ENCODE peak calls at places on chromosomes 12 and 14, in four cellular contexts. Q is H9, L is IMR-90, M is H1. O is an unnamed sample.

GRCh38 chr14:72904840-72905561 is 11.1 kb upstream of the DPF3 start:
- DNase-seq in Q (peak), L (peak), M (no peak), O (peak)

GRCh38 chr14:106268013-106268727 is 741.8 kb downstream of the TMEM121 start:
- DNase-seq in Q (no peak), L (no peak), M (no peak), O (no peak)

GRCh38 chr14:104363891-104364760 is 215.4 kb upstream of the C14orf180 start:
- DNase-seq in Q (no peak), L (no peak), M (no peak), O (no peak)

GRCh38 chr12:46276756-46277155 is 7.9 kb upstream of the SLC38A1 start:
- DNase-seq in Q (no peak), L (no peak), M (no peak), O (no peak)

GRCh38 chr12:114834621-114835020 is 150.6 kb upstream of the TBX3 start:
- DNase-seq in Q (peak), L (peak), M (no peak), O (peak)

GRCh38 chr12:24770334-24770733 is 178.6 kb downstream of the BCAT1 start:
- DNase-seq in Q (no peak), L (peak), M (no peak), O (no peak)

GRCh38 chr12:123940627-123940966 is 32.0 kb downstream of the CCDC92 start:
- DNase-seq in Q (no peak), L (no peak), M (no peak), O (no peak)

GRCh38 chr14:72544615-72545387 is 349.1 kb downstream of the DPF3 start:
- DNase-seq in Q (peak), L (no peak), M (peak), O (peak)

GRCh38 chr12:52636189-52636588 is 15.8 kb downstream of the KRT2 start:
- DNase-seq in Q (peak), L (no peak), M (no peak), O (no peak)

GRCh38 chr12:80317899-80318298 is 126.1 kb upstream of the PTPRQ start:
- DNase-seq in Q (no peak), L (no peak), M (no peak), O (no peak)

GRCh38 chr14:99508896-99509629 is 27.9 kb downstream of the CCNK start:
- DNase-seq in Q (no peak), L (no peak), M (no peak), O (peak)

GRCh38 chr12:103499571-103499970 is 3.8 kb upstream of the C12orf42 start:
- DNase-seq in Q (no peak), L (no peak), M (no peak), O (no peak)

GRCh38 chr12:100794441-100795192 is at the start of gene ANO4:
- DNase-seq in Q (peak), L (peak), M (no peak), O (peak)

GRCh38 chr12:47020211-47020821 is 59.1 kb upstream of the PCED1B start:
- DNase-seq in Q (no peak), L (no peak), M (no peak), O (no peak)

GRCh38 chr14:101350710-101351109 is 210.6 kb upstream of the DIO3 start:
- DNase-seq in Q (no peak), L (no peak), M (no peak), O (no peak)

GRCh38 chr12:75819512-75819911 is 212.1 kb downstream of the PHLDA1 start:
- DNase-seq in Q (no peak), L (no peak), M (no peak), O (no peak)

GRCh38 chr12:117361905-117362304 is 479 bp upstream of the NOS1 start:
- DNase-seq in Q (no peak), L (no peak), M (no peak), O (no peak)

GRCh38 chr14:88929656-88930436 is 105.4 kb downstream of the TTC8 start:
- DNase-seq in Q (peak), L (no peak), M (no peak), O (peak)

GRCh38 chr12:81726634-81727033 is 32.5 kb downstream of the PPFIA2 start:
- DNase-seq in Q (no peak), L (no peak), M (no peak), O (peak)

GRCh38 chr12:120090211-120090610 is 26.3 kb downstream of the RAB35 start:
- DNase-seq in Q (no peak), L (no peak), M (no peak), O (no peak)

GRCh38 chr12:2494490-2495192 is 300.1 kb upstream of the FKBP4 start:
- DNase-seq in Q (no peak), L (no peak), M (no peak), O (no peak)

GRCh38 chr14:59293934-59294661 is 105.6 kb downstream of the DAAM1 start:
- DNase-seq in Q (no peak), L (no peak), M (no peak), O (no peak)

GRCh38 chr12:115146453-115146852 is 462.5 kb upstream of the TBX3 start:
- DNase-seq in Q (no peak), L (no peak), M (no peak), O (no peak)

GRCh38 chr14:23376477-23377200 is at the start of gene CMTM5:
- DNase-seq in Q (peak), L (no peak), M (no peak), O (peak)

GRCh38 chr12:98916106-98916505 is 271.0 kb downstream of the APAF1 start:
- DNase-seq in Q (no peak), L (no peak), M (no peak), O (no peak)

GRCh38 chr14:76948976-76949375 is 79.5 kb downstream of the IRF2BPL start:
- DNase-seq in Q (no peak), L (no peak), M (no peak), O (no peak)

GRCh38 chr14:35390577-35391387 is 13.8 kb downstream of the NFKBIA start:
- DNase-seq in Q (no peak), L (no peak), M (no peak), O (peak)

GRCh38 chr14:105379946-105380345 is 18.4 kb upstream of the TEX22 start:
- DNase-seq in Q (no peak), L (no peak), M (no peak), O (no peak)

GRCh38 chr14:91606851-91607250 is 96.7 kb upstream of the PPP4R3A start:
- DNase-seq in Q (no peak), L (no peak), M (no peak), O (no peak)

GRCh38 chr12:50689437-50689836 is 74.5 kb upstream of the ATF1 start:
- DNase-seq in Q (no peak), L (no peak), M (no peak), O (peak)

GRCh38 chr12:117105902-117106301 is 6.7 kb upstream of the TESC start:
- DNase-seq in Q (no peak), L (no peak), M (no peak), O (no peak)

GRCh38 chr12:51403744-51404143 is 12.5 kb upstream of the GALNT6 start:
- DNase-seq in Q (peak), L (no peak), M (no peak), O (no peak)

GRCh38 chr12:70121562-70121961 is 121.7 kb upstream of the CNOT2 start:
- DNase-seq in Q (no peak), L (no peak), M (no peak), O (no peak)

GRCh38 chr12:78880078-78880477 is 15.5 kb downstream of the SYT1 start:
- DNase-seq in Q (no peak), L (peak), M (no peak), O (peak)

GRCh38 chr14:92644166-92644565 is 104.3 kb downstream of the LGMN start:
- DNase-seq in Q (no peak), L (peak), M (no peak), O (no peak)

GRCh38 chr14:101123639-101124525 is 220.4 kb upstream of the RTL1 start:
- DNase-seq in Q (peak), L (no peak), M (no peak), O (no peak)

DNA sequence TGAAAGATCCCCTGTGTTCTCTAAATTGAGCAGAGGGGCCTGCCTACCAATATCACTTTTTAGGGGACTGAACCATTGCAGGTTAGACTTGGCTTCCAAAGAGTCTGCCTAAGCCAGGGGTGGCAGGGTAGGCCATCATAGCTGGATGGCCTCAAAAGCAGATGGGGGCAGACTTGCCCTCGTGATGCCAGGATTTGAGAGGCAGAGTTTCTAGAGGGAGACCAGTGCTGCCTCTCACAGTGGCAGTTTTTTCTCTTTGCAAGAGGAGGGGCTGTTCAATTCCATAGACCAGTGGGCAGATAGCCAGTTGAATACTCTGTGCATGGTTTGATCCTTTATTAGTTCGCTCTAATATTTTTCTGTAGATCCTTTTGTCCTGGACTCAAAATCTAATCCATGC is 23.8 kb upstream of the SMCO2 start:
- DNase-seq in Q (no peak), L (no peak), M (no peak), O (peak)
- H3K56ac ChIP-seq in Q (no peak), L (no peak), M (no peak), O (no peak)

GRCh38 chr12:88639361-88639760 is 59.1 kb upstream of the KITLG start:
- DNase-seq in Q (no peak), L (peak), M (no peak), O (no peak)
- H3K56ac ChIP-seq in Q (no peak), L (peak), M (no peak), O (no peak)

DNA sequence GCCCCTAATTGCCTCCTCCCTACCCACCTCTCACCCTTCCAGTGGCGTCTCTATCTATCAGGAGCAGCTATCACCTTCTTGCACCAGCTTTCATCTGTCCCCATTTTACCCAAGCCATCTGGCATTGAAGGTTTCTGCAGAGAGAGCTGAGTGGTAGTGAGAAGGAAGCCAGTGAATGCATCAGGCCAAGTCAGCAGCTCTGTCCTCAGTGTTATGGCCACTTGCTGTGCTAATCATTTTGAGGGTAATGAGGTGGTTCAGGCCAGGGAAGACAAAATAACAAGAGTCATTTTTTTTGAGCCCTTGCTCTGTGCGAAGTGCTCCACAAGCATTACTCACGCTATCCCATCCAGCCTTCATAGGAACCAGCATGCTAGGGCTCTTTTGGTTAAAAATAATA is 164.7 kb downstream of the SUDS3 start:
- DNase-seq in Q (no peak), L (no peak), M (no peak), O (no peak)
- H3K56ac ChIP-seq in Q (no peak), L (no peak), M (no peak), O (no peak)

GRCh38 chr14:41201721-41202120 is 405.0 kb upstream of the LRFN5 start:
- DNase-seq in Q (no peak), L (no peak), M (no peak), O (peak)
- H3K56ac ChIP-seq in Q (no peak), L (no peak), M (no peak), O (no peak)

GRCh38 chr12:43579240-43579639 is 27.2 kb upstream of the ADAMTS20 start:
- DNase-seq in Q (no peak), L (no peak), M (no peak), O (no peak)

GRCh38 chr12:43576162-43576561 is 24.2 kb upstream of the ADAMTS20 start:
- DNase-seq in Q (no peak), L (no peak), M (no peak), O (no peak)

GRCh38 chr12:43578782-43579181 is 26.8 kb upstream of the ADAMTS20 start:
- DNase-seq in Q (no peak), L (peak), M (no peak), O (peak)

DNA sequence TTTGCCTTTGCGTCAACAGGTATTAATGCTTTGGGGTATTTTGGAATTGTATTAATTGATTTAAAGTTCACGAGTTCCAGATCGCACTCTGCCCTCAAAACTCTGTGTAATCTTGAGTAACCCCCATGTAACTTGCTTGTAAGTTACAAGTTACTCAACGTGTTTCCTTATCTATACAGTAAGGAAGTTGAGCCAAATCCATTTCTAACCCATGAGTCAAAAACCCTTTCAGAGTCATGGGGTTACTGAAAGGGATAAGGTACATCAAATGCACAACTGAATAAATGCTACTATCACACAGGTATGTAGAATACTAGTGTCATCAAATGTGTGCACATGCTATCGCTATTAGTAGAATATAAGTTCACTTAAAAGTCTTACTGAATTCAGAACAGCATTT is 28.6 kb upstream of the ADAMTS20 start:
- DNase-seq in Q (no peak), L (no peak), M (no peak), O (no peak)
- H3K56ac ChIP-seq in Q (no peak), L (no peak), M (no peak), O (no peak)

GRCh38 chr12:17357396-17357795 is 732.6 kb downstream of the RERGL start:
- DNase-seq in Q (no peak), L (no peak), M (no peak), O (no peak)
- H3K56ac ChIP-seq in Q (no peak), L (no peak), M (no peak), O (no peak)

GRCh38 chr14:37695836-37696235 is 100.4 kb downstream of the TTC6 start:
- DNase-seq in Q (no peak), L (peak), M (no peak), O (no peak)
- H3K56ac ChIP-seq in Q (no peak), L (no peak), M (no peak), O (no peak)

DNA sequence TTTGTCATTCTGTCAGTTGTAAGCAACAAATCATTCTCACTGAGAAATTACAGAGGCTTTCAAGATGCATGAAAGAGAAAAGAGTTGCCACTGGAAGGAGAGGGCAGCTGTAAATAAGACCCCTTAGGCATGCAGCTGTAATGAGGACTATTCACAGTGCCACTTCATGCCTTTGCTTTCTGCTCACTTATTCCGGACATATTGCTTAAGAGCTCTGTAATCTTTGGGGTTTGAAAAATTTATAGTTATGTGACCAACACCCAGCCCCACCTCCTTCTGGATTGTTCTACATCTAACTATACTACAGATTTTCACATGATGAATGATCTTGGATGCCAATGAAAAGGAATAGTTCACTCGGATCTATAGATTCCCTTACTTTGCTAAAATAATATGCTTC is 194.8 kb upstream of the DCN start:
- DNase-seq in Q (no peak), L (no peak), M (no peak), O (no peak)
- H3K56ac ChIP-seq in Q (no peak), L (no peak), M (no peak), O (no peak)

GRCh38 chr14:96571311-96571710 is 69.1 kb downstream of the PAPOLA start:
- DNase-seq in Q (no peak), L (no peak), M (no peak), O (no peak)

GRCh38 chr14:96568646-96569045 is 66.5 kb downstream of the PAPOLA start:
- DNase-seq in Q (no peak), L (no peak), M (no peak), O (no peak)

GRCh38 chr14:96564389-96564788 is 62.2 kb downstream of the PAPOLA start:
- DNase-seq in Q (no peak), L (no peak), M (no peak), O (no peak)

GRCh38 chr14:96567289-96567899 is 65.2 kb downstream of the PAPOLA start:
- DNase-seq in Q (no peak), L (peak), M (no peak), O (peak)

DNA sequence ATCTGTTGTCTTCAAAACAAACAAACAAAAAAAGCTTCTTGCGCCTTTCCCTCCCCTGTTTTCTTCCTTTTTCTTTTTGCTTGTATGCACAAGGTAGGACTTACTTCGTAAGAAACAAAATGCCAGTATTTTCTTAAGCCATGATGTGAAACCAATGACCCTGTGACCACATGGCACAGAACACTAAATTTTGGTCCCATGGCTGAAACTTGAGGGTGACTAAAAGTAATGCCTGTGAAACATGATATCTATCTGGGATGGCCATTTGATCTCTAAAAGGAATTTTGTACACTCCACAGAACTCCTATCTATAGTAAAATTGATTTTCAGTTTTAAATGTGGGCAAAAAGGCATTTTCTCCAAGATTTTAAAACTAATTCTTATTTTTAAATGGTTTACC is 63.6 kb downstream of the PAPOLA start:
- DNase-seq in Q (no peak), L (no peak), M (no peak), O (no peak)
- H3K56ac ChIP-seq in Q (no peak), L (no peak), M (no peak), O (no peak)

DNA sequence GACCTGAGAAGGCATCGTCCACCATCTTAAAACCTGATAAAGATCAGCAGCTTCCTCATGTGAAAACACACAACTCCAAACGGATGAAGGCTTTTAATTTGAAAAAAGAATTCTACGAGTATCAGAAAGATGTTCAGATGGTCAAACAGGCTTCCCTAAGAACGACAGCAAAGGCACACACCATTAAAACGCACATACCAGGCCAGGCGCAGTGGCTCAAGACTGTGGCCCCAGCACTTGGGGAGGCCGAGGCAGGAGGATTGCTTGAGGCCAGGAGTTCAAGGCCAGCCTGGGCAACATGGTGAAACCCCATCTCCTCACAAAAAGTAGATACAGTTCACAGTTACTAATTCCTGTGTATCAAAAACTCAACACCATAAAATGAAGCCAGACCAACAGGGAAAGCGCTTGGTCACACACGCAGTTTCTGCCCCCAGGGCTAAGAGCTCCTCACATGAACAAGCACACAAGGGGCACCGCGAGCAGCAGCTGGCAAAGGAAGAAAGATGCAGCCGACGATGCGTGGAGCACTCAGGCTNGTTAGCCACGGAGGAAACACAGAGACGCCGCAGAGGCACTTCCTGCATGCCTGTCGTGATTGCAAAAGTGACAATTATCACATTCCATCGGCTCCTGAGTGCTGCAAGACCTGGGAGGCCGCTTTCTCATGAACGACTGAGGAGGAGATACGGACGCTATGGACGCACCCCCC is 78.0 kb downstream of the NOC4L start:
- DNase-seq in Q (no peak), L (peak), M (no peak), O (peak)
- H3K56ac ChIP-seq in Q (no peak), L (no peak), M (no peak), O (no peak)